ENCODE peak calls at places on chromosomes 5 and 9, in six cellular contexts. O is sigmoid colon, I is upper lobe of left lung, M is adrenal gland, V is tibial nerve, K is colonic mucosa. T is an unnamed sample.
A peak's percentile ranks its signal among the peaks of the same experiment; 100 is the strongest.

GRCh38 chr9:68685770-68686169 is 19.3 kb upstream of the PIP5K1B start:
- DNase-seq in I (no peak), M (peak; percentile 41), O (no peak), K (peak; percentile 82), V (no peak), T (no peak)

GRCh38 chr5:58871648-58872242 is 288.9 kb downstream of the RAB3C start:
- DNase-seq in I (no peak), V (peak; percentile 41), O (no peak), M (no peak), K (peak; percentile 30), T (peak; percentile 39)

GRCh38 chr5:178432421-178433272 is 157.5 kb downstream of the COL23A1 start:
- DNase-seq in V (no peak), M (peak; percentile 16), K (no peak), O (peak; percentile 28), I (no peak), T (no peak)

GRCh38 chr5:33272288-33272687 is 168.5 kb upstream of the TARS1 start:
- DNase-seq in O (no peak), K (no peak), I (no peak), M (no peak), V (no peak), T (peak; percentile 82)

GRCh38 chr5:127305486-127305885 is 14.9 kb downstream of the MEGF10 start:
- DNase-seq in M (no peak), O (no peak), K (no peak), V (no peak), I (no peak), T (no peak)

GRCh38 chr9:126275386-126276001 is 51.1 kb upstream of the MVB12B start:
- DNase-seq in V (no peak), M (no peak), I (peak; percentile 40), K (no peak), O (no peak), T (no peak)

GRCh38 chr9:133732351-133733073 is 5.6 kb downstream of the SARDH start:
- DNase-seq in I (peak; percentile 72), K (no peak), O (peak; percentile 51), V (no peak), M (no peak), T (no peak)

GRCh38 chr9:125142560-125143376 is 560 bp downstream of the SCAI start:
- DNase-seq in I (no peak), M (no peak), K (peak; percentile 28), O (peak; percentile 66), V (no peak), T (peak; percentile 27)

GRCh38 chr9:120473626-120474025 is 106.3 kb downstream of the CDK5RAP2 start:
- DNase-seq in I (no peak), K (no peak), M (no peak), O (no peak), V (no peak), T (no peak)

GRCh38 chr9:34624475-34624984 is 4.2 kb upstream of the DCTN3 start:
- DNase-seq in I (peak; percentile 75), K (no peak), O (no peak), V (no peak), M (no peak), T (no peak)

GRCh38 chr5:111548992-111549649 is 36.8 kb upstream of the STARD4 start:
- DNase-seq in V (no peak), I (no peak), O (no peak), M (no peak), K (no peak), T (no peak)

GRCh38 chr5:119287547-119288073 is 68.2 kb upstream of the TNFAIP8 start:
- DNase-seq in O (no peak), K (no peak), M (no peak), V (no peak), I (no peak), T (peak; percentile 37)

GRCh38 chr5:72160299-72160698 is 53.0 kb downstream of the MAP1B start:
- DNase-seq in V (no peak), K (no peak), M (no peak), O (no peak), I (no peak), T (no peak)

GRCh38 chr9:4829956-4830355 is 37.2 kb downstream of the RCL1 start:
- DNase-seq in I (no peak), K (no peak), M (no peak), O (no peak), V (no peak), T (no peak)

GRCh38 chr5:130138406-130139060 is 234.3 kb downstream of the CHSY3 start:
- DNase-seq in K (no peak), I (no peak), V (no peak), O (no peak), M (no peak), T (no peak)

GRCh38 chr9:96150324-96151023 is 151.5 kb downstream of the HSD17B3 start:
- DNase-seq in K (no peak), I (no peak), M (no peak), V (no peak), O (peak; percentile 32), T (no peak)

GRCh38 chr5:80070338-80071056 is 35.3 kb downstream of the THBS4 start:
- DNase-seq in I (no peak), O (no peak), K (no peak), V (no peak), M (no peak), T (no peak)

GRCh38 chr5:96997265-96997859 is 61.5 kb downstream of the LNPEP start:
- DNase-seq in K (no peak), O (no peak), V (peak; percentile 16), I (no peak), M (no peak), T (peak; percentile 53)

GRCh38 chr9:117783828-117784227 is 79.6 kb downstream of the TLR4 start:
- DNase-seq in K (peak; percentile 46), O (no peak), I (no peak), M (peak; percentile 33), V (no peak), T (no peak)

GRCh38 chr5:159786901-159787691 is 129.2 kb upstream of the ADRA1B start:
- DNase-seq in I (peak; percentile 87), O (peak; percentile 92), M (peak; percentile 43), V (peak; percentile 76), K (no peak), T (no peak)

GRCh38 chr9:100819980-100820379 is 208.5 kb upstream of the PLPPR1 start:
- DNase-seq in I (no peak), V (no peak), M (no peak), O (no peak), K (no peak), T (no peak)

GRCh38 chr5:157819502-157820125 is 39.3 kb downstream of the CLINT1 start:
- DNase-seq in K (no peak), I (no peak), M (no peak), V (no peak), O (no peak), T (no peak)

GRCh38 chr5:106113922-106114321 is 1556.8 kb downstream of the EFNA5 start:
- DNase-seq in M (no peak), I (no peak), K (no peak), O (no peak), V (no peak), T (no peak)

DNA sequence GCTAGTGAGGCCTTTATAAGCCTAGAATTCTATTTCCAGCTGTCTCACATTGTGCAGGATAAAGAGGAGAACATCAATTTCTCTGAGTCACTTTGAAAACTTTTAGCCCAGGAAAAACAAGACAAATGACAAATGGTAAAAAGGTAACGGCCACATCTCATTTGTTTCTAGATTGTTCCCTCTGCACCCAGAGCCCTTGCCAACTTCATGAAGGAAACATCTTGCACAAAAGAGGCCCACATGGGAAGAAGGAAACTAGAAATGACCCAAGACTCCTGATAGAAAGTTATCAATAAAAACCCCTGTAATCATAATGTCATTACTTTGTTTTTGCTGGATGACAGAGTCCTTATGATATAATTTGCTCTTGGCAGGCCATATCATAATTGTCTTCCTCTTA is 5.3 kb downstream of the DPYSL3 start:
- DNase-seq in K (no peak), V (no peak), O (no peak), M (no peak), I (no peak), T (no peak)
- H3K27ac ChIP-seq in K (no peak overlapping the region), V (peak overlapping the region; percentile 40), O (peak overlapping the region; percentile 94), M (no peak overlapping the region), I (peak overlapping the region; percentile 44), T (no peak overlapping the region)

DNA sequence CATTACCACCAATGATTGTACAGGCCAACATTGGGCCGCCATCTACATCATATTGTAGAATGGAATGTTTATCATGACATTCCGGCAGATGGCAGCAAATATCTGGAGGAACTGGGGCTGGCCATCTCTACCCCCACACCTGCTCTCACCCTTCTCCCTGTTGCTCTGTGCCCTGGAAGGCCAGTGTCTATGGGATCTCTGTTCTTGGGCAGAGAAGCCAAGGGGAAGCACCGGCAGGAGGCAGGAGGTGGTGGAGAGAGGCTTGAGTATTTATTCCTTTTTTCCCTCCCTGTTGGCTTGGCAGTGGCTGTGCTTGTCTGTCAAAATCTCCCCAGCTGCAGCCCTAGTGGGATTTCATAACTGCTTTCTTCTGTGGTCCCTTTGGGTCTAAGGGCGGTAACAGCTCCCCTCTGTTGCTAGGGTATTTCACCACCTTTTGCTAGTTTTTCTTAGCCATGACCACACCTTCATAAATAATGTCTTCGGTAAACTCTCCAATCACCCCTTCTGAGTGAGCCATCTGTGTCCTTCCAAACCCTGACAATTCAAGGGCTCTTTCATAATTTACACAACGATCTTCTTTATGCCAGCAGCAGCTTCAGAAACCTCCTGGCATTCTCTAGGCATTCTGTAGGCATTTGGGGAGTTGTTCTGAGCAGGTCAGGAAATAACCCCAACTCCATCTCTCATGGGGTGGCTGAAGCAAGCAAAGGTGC is 225.8 kb downstream of the MELK start:
- DNase-seq in K (no peak), V (no peak), M (no peak), O (no peak), I (no peak), T (peak; percentile 62)
- TF ChIP-seq CTCF in K (no peak), V (no peak), M (no peak), O (no peak), I (no peak), T (no peak)

DNA sequence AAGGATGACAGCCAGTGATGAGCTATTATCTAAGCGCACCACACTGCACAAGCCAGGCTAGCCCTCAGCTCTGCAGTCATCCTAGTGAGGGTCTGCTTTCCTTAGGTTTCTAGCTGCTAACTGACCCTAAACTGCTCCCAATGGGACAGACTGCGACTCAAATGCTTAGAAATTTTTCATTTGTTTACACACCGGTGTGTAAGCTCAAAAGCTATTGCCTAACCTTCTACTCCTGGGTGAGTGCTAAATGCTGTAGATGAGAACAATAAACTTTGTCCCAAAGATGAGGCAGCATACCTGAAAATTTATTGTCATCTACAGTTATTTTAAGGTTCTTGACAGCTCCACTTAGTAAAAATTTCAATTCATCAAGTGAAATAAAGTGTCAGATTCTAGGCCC is 311.4 kb downstream of the TMEM167A start:
- DNase-seq in O (no peak), V (no peak), M (no peak), I (no peak), K (no peak), T (no peak)
- H3K27ac ChIP-seq in O (no peak overlapping the region), V (no peak overlapping the region), M (no peak overlapping the region), I (no peak overlapping the region), K (no peak overlapping the region), T (no peak overlapping the region)

DNA sequence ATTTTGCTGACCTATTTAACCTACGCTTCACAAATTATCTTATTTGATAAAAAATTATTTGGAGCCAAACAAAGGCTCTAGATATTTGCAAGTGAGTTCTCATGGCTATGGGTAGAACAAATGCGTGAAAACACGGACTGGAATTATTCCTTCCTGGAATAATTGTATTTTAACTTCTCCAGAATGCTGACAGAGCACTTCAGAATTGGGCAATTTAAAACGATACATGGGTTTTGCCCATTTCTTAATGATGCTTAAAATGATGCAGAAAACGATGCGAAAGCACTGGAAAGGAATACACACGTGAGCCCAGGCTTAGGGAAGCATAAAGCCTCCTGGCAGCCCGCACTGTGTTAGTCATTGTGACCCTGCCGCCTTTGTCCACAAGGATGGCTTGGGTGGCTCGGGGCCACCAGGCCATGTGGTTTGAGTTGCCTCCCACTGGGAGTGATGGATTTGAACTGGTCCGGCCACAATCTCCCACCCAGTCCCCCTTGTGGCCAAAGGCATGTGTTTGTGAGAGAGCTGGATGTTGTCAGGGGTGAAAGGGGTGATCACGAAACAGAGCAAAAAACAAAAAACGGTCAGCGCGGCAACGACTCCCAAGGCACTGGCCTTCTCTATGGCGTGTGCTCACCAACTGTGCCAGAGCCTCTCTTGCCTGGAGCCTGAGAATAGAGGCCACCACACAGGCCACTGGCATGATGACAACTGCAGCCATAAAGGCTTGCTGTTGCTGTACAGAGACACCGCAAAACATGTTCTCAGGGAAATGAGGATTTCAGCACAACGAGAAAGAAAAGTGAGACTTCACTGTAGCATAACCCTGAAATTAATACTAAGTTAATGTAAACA is 234.2 kb upstream of the ADAMTS16 start:
- DNase-seq in I (no peak), M (no peak), V (peak; percentile 59), K (peak; percentile 25), O (peak; percentile 89), T (no peak)
- TF ChIP-seq CTCF in I (no peak), M (no peak), V (peak; percentile 27), K (no peak), O (no peak), T (no peak)